ENCODE peak calls at places on chromosomes 1 and 21, in ten cellular contexts. One of them, this sample, is unnamed.

GRCh38 chr1:54996359-54996868 is 2.3 kb upstream of the BSND start:
- DNase-seq in stromal cell of bone marrow: peak; percentile 44
- DNase-seq in RWPE1: peak; percentile 90
- DNase-seq in activated T-cell treated with anti-CD3 and anti-CD28 coated beads, Interleukin-2, amount 50 U/mL, for 1 hour: peak; percentile 77
- DNase-seq in KG1: peak; percentile 29
- DNase-seq in activated CD4-positive, alpha-beta T cell treated with anti-CD3 and anti-CD28 coated beads for 24 hours: peak; percentile 77
- DNase-seq in posterior cingulate gyrus: peak; percentile 59
- DNase-seq in AML-193: peak; percentile 49
- DNase-seq in neural crest cell: peak; percentile 71
- DNase-seq in Right ventricle myocardium superior: peak; percentile 81
- DNase-seq in this sample: peak; percentile 64

GRCh38 chr1:85025940-85026339 is 22.4 kb downstream of the MCOLN3 start:
- DNase-seq in stromal cell of bone marrow: no peak
- DNase-seq in RWPE1: no peak
- DNase-seq in activated T-cell treated with anti-CD3 and anti-CD28 coated beads, Interleukin-2, amount 50 U/mL, for 1 hour: no peak
- DNase-seq in KG1: no peak
- DNase-seq in activated CD4-positive, alpha-beta T cell treated with anti-CD3 and anti-CD28 coated beads for 24 hours: no peak
- DNase-seq in posterior cingulate gyrus: no peak
- DNase-seq in AML-193: no peak
- DNase-seq in neural crest cell: no peak
- DNase-seq in Right ventricle myocardium superior: no peak
- DNase-seq in this sample: no peak

GRCh38 chr1:71587961-71588360 is 507.1 kb upstream of the ZRANB2 start:
- DNase-seq in stromal cell of bone marrow: peak; percentile 32
- DNase-seq in RWPE1: no peak
- DNase-seq in activated T-cell treated with anti-CD3 and anti-CD28 coated beads, Interleukin-2, amount 50 U/mL, for 1 hour: no peak
- DNase-seq in KG1: no peak
- DNase-seq in activated CD4-positive, alpha-beta T cell treated with anti-CD3 and anti-CD28 coated beads for 24 hours: no peak
- DNase-seq in posterior cingulate gyrus: no peak
- DNase-seq in AML-193: peak; percentile 35
- DNase-seq in neural crest cell: no peak
- DNase-seq in Right ventricle myocardium superior: no peak
- DNase-seq in this sample: no peak

GRCh38 chr1:67947114-67947513 is 103.3 kb downstream of the DIRAS3 start:
- DNase-seq in stromal cell of bone marrow: no peak
- DNase-seq in RWPE1: no peak
- DNase-seq in activated T-cell treated with anti-CD3 and anti-CD28 coated beads, Interleukin-2, amount 50 U/mL, for 1 hour: no peak
- DNase-seq in KG1: no peak
- DNase-seq in activated CD4-positive, alpha-beta T cell treated with anti-CD3 and anti-CD28 coated beads for 24 hours: no peak
- DNase-seq in posterior cingulate gyrus: no peak
- DNase-seq in AML-193: no peak
- DNase-seq in neural crest cell: no peak
- DNase-seq in Right ventricle myocardium superior: peak; percentile 58
- DNase-seq in this sample: no peak

GRCh38 chr1:151352001-151352718 is 5.1 kb upstream of the RFX5 start:
- DNase-seq in stromal cell of bone marrow: no peak
- DNase-seq in RWPE1: no peak
- DNase-seq in activated T-cell treated with anti-CD3 and anti-CD28 coated beads, Interleukin-2, amount 50 U/mL, for 1 hour: no peak
- DNase-seq in KG1: no peak
- DNase-seq in activated CD4-positive, alpha-beta T cell treated with anti-CD3 and anti-CD28 coated beads for 24 hours: no peak
- DNase-seq in posterior cingulate gyrus: no peak
- DNase-seq in AML-193: no peak
- DNase-seq in neural crest cell: no peak
- DNase-seq in Right ventricle myocardium superior: no peak
- DNase-seq in this sample: no peak

GRCh38 chr21:17139696-17140095 is 373.1 kb upstream of the CXADR start:
- DNase-seq in stromal cell of bone marrow: no peak
- DNase-seq in RWPE1: no peak
- DNase-seq in activated T-cell treated with anti-CD3 and anti-CD28 coated beads, Interleukin-2, amount 50 U/mL, for 1 hour: no peak
- DNase-seq in KG1: peak; percentile 4
- DNase-seq in activated CD4-positive, alpha-beta T cell treated with anti-CD3 and anti-CD28 coated beads for 24 hours: no peak
- DNase-seq in posterior cingulate gyrus: no peak
- DNase-seq in AML-193: no peak
- DNase-seq in neural crest cell: no peak
- DNase-seq in Right ventricle myocardium superior: no peak
- DNase-seq in this sample: no peak

GRCh38 chr1:21539933-21540332 is 30.7 kb downstream of the ALPL start:
- DNase-seq in stromal cell of bone marrow: no peak
- DNase-seq in RWPE1: peak; percentile 38
- DNase-seq in activated T-cell treated with anti-CD3 and anti-CD28 coated beads, Interleukin-2, amount 50 U/mL, for 1 hour: no peak
- DNase-seq in KG1: no peak
- DNase-seq in activated CD4-positive, alpha-beta T cell treated with anti-CD3 and anti-CD28 coated beads for 24 hours: peak; percentile 10
- DNase-seq in posterior cingulate gyrus: peak; percentile 22
- DNase-seq in AML-193: no peak
- DNase-seq in neural crest cell: peak; percentile 23
- DNase-seq in Right ventricle myocardium superior: peak; percentile 82
- DNase-seq in this sample: peak; percentile 74

GRCh38 chr21:44391345-44392091 is 38.1 kb downstream of the TRPM2 start:
- DNase-seq in stromal cell of bone marrow: no peak
- DNase-seq in RWPE1: no peak
- DNase-seq in activated T-cell treated with anti-CD3 and anti-CD28 coated beads, Interleukin-2, amount 50 U/mL, for 1 hour: no peak
- DNase-seq in KG1: no peak
- DNase-seq in activated CD4-positive, alpha-beta T cell treated with anti-CD3 and anti-CD28 coated beads for 24 hours: no peak
- DNase-seq in posterior cingulate gyrus: no peak
- DNase-seq in AML-193: no peak
- DNase-seq in neural crest cell: no peak
- DNase-seq in Right ventricle myocardium superior: peak; percentile 87
- DNase-seq in this sample: peak; percentile 64

GRCh38 chr1:17829579-17829978 is 74.4 kb downstream of the ACTL8 start:
- DNase-seq in stromal cell of bone marrow: no peak
- DNase-seq in RWPE1: no peak
- DNase-seq in activated T-cell treated with anti-CD3 and anti-CD28 coated beads, Interleukin-2, amount 50 U/mL, for 1 hour: no peak
- DNase-seq in KG1: no peak
- DNase-seq in activated CD4-positive, alpha-beta T cell treated with anti-CD3 and anti-CD28 coated beads for 24 hours: no peak
- DNase-seq in posterior cingulate gyrus: no peak
- DNase-seq in AML-193: no peak
- DNase-seq in neural crest cell: no peak
- DNase-seq in Right ventricle myocardium superior: peak; percentile 74
- DNase-seq in this sample: no peak

GRCh38 chr1:174535207-174535606 is 87.4 kb downstream of the GPR52 start:
- DNase-seq in stromal cell of bone marrow: no peak
- DNase-seq in RWPE1: no peak
- DNase-seq in activated T-cell treated with anti-CD3 and anti-CD28 coated beads, Interleukin-2, amount 50 U/mL, for 1 hour: no peak
- DNase-seq in KG1: no peak
- DNase-seq in activated CD4-positive, alpha-beta T cell treated with anti-CD3 and anti-CD28 coated beads for 24 hours: no peak
- DNase-seq in posterior cingulate gyrus: no peak
- DNase-seq in AML-193: no peak
- DNase-seq in neural crest cell: no peak
- DNase-seq in Right ventricle myocardium superior: no peak
- DNase-seq in this sample: no peak

GRCh38 chr21:46153259-46154154 is 1.9 kb downstream of the FTCD start:
- DNase-seq in stromal cell of bone marrow: no peak
- DNase-seq in RWPE1: no peak
- DNase-seq in activated T-cell treated with anti-CD3 and anti-CD28 coated beads, Interleukin-2, amount 50 U/mL, for 1 hour: peak; percentile 12
- DNase-seq in KG1: no peak
- DNase-seq in activated CD4-positive, alpha-beta T cell treated with anti-CD3 and anti-CD28 coated beads for 24 hours: peak; percentile 51
- DNase-seq in posterior cingulate gyrus: peak; percentile 70
- DNase-seq in AML-193: peak; percentile 5
- DNase-seq in neural crest cell: peak; percentile 75
- DNase-seq in Right ventricle myocardium superior: peak; percentile 76
- DNase-seq in this sample: peak; percentile 61

GRCh38 chr1:44059956-44060355 is 28.7 kb upstream of the SLC6A9 start:
- DNase-seq in stromal cell of bone marrow: no peak
- DNase-seq in RWPE1: no peak
- DNase-seq in activated T-cell treated with anti-CD3 and anti-CD28 coated beads, Interleukin-2, amount 50 U/mL, for 1 hour: no peak
- DNase-seq in KG1: no peak
- DNase-seq in activated CD4-positive, alpha-beta T cell treated with anti-CD3 and anti-CD28 coated beads for 24 hours: no peak
- DNase-seq in posterior cingulate gyrus: no peak
- DNase-seq in AML-193: no peak
- DNase-seq in neural crest cell: no peak
- DNase-seq in Right ventricle myocardium superior: no peak
- DNase-seq in this sample: no peak

GRCh38 chr1:246582301-246583055 is 16.2 kb downstream of the CNST start:
- DNase-seq in stromal cell of bone marrow: no peak
- DNase-seq in RWPE1: no peak
- DNase-seq in activated T-cell treated with anti-CD3 and anti-CD28 coated beads, Interleukin-2, amount 50 U/mL, for 1 hour: no peak
- DNase-seq in KG1: no peak
- DNase-seq in activated CD4-positive, alpha-beta T cell treated with anti-CD3 and anti-CD28 coated beads for 24 hours: no peak
- DNase-seq in posterior cingulate gyrus: no peak
- DNase-seq in AML-193: no peak
- DNase-seq in neural crest cell: no peak
- DNase-seq in Right ventricle myocardium superior: no peak
- DNase-seq in this sample: no peak

GRCh38 chr1:99970713-99971255 is 988 bp downstream of the SLC35A3 start:
- DNase-seq in stromal cell of bone marrow: no peak
- DNase-seq in RWPE1: peak; percentile 6
- DNase-seq in activated T-cell treated with anti-CD3 and anti-CD28 coated beads, Interleukin-2, amount 50 U/mL, for 1 hour: no peak
- DNase-seq in KG1: no peak
- DNase-seq in activated CD4-positive, alpha-beta T cell treated with anti-CD3 and anti-CD28 coated beads for 24 hours: no peak
- DNase-seq in posterior cingulate gyrus: no peak
- DNase-seq in AML-193: no peak
- DNase-seq in neural crest cell: no peak
- DNase-seq in Right ventricle myocardium superior: no peak
- DNase-seq in this sample: no peak

GRCh38 chr1:69569281-69569970 is 1.7 kb downstream of the LRRC7 start:
- DNase-seq in stromal cell of bone marrow: no peak
- DNase-seq in RWPE1: no peak
- DNase-seq in activated T-cell treated with anti-CD3 and anti-CD28 coated beads, Interleukin-2, amount 50 U/mL, for 1 hour: no peak
- DNase-seq in KG1: no peak
- DNase-seq in activated CD4-positive, alpha-beta T cell treated with anti-CD3 and anti-CD28 coated beads for 24 hours: no peak
- DNase-seq in posterior cingulate gyrus: no peak
- DNase-seq in AML-193: no peak
- DNase-seq in neural crest cell: peak; percentile 9
- DNase-seq in Right ventricle myocardium superior: no peak
- DNase-seq in this sample: no peak

GRCh38 chr1:200641175-200641489 is 20.6 kb upstream of the KIF14 start:
- DNase-seq in stromal cell of bone marrow: no peak
- DNase-seq in RWPE1: peak; percentile 68
- DNase-seq in activated T-cell treated with anti-CD3 and anti-CD28 coated beads, Interleukin-2, amount 50 U/mL, for 1 hour: no peak
- DNase-seq in KG1: no peak
- DNase-seq in activated CD4-positive, alpha-beta T cell treated with anti-CD3 and anti-CD28 coated beads for 24 hours: no peak
- DNase-seq in posterior cingulate gyrus: no peak
- DNase-seq in AML-193: no peak
- DNase-seq in neural crest cell: no peak
- DNase-seq in Right ventricle myocardium superior: no peak
- DNase-seq in this sample: no peak

GRCh38 chr1:31423418-31423947 is 10.5 kb downstream of the SERINC2 start:
- DNase-seq in stromal cell of bone marrow: no peak
- DNase-seq in RWPE1: no peak
- DNase-seq in activated T-cell treated with anti-CD3 and anti-CD28 coated beads, Interleukin-2, amount 50 U/mL, for 1 hour: no peak
- DNase-seq in KG1: no peak
- DNase-seq in activated CD4-positive, alpha-beta T cell treated with anti-CD3 and anti-CD28 coated beads for 24 hours: no peak
- DNase-seq in posterior cingulate gyrus: no peak
- DNase-seq in AML-193: no peak
- DNase-seq in neural crest cell: no peak
- DNase-seq in Right ventricle myocardium superior: no peak
- DNase-seq in this sample: no peak

GRCh38 chr1:162892916-162893714 is 32.1 kb upstream of the CCDC190 start:
- DNase-seq in stromal cell of bone marrow: no peak
- DNase-seq in RWPE1: no peak
- DNase-seq in activated T-cell treated with anti-CD3 and anti-CD28 coated beads, Interleukin-2, amount 50 U/mL, for 1 hour: no peak
- DNase-seq in KG1: no peak
- DNase-seq in activated CD4-positive, alpha-beta T cell treated with anti-CD3 and anti-CD28 coated beads for 24 hours: no peak
- DNase-seq in posterior cingulate gyrus: no peak
- DNase-seq in AML-193: peak; percentile 84
- DNase-seq in neural crest cell: no peak
- DNase-seq in Right ventricle myocardium superior: no peak
- DNase-seq in this sample: no peak

GRCh38 chr1:22585471-22585870 is 22.2 kb downstream of the EPHA8 start:
- DNase-seq in stromal cell of bone marrow: no peak
- DNase-seq in RWPE1: no peak
- DNase-seq in activated T-cell treated with anti-CD3 and anti-CD28 coated beads, Interleukin-2, amount 50 U/mL, for 1 hour: no peak
- DNase-seq in KG1: no peak
- DNase-seq in activated CD4-positive, alpha-beta T cell treated with anti-CD3 and anti-CD28 coated beads for 24 hours: no peak
- DNase-seq in posterior cingulate gyrus: no peak
- DNase-seq in AML-193: no peak
- DNase-seq in neural crest cell: no peak
- DNase-seq in Right ventricle myocardium superior: no peak
- DNase-seq in this sample: no peak

GRCh38 chr1:40308036-40308727 is 8.9 kb downstream of the COL9A2 start:
- DNase-seq in stromal cell of bone marrow: no peak
- DNase-seq in RWPE1: no peak
- DNase-seq in activated T-cell treated with anti-CD3 and anti-CD28 coated beads, Interleukin-2, amount 50 U/mL, for 1 hour: no peak
- DNase-seq in KG1: no peak
- DNase-seq in activated CD4-positive, alpha-beta T cell treated with anti-CD3 and anti-CD28 coated beads for 24 hours: no peak
- DNase-seq in posterior cingulate gyrus: peak; percentile 60
- DNase-seq in AML-193: no peak
- DNase-seq in neural crest cell: no peak
- DNase-seq in Right ventricle myocardium superior: peak; percentile 61
- DNase-seq in this sample: no peak

GRCh38 chr1:233172201-233172600 is 123.3 kb downstream of the PCNX2 start:
- DNase-seq in stromal cell of bone marrow: no peak
- DNase-seq in RWPE1: no peak
- DNase-seq in activated T-cell treated with anti-CD3 and anti-CD28 coated beads, Interleukin-2, amount 50 U/mL, for 1 hour: no peak
- DNase-seq in KG1: no peak
- DNase-seq in activated CD4-positive, alpha-beta T cell treated with anti-CD3 and anti-CD28 coated beads for 24 hours: no peak
- DNase-seq in posterior cingulate gyrus: no peak
- DNase-seq in AML-193: peak; percentile 79
- DNase-seq in neural crest cell: no peak
- DNase-seq in Right ventricle myocardium superior: no peak
- DNase-seq in this sample: no peak

GRCh38 chr1:8302181-8302681 is 15.7 kb upstream of the SLC45A1 start:
- DNase-seq in stromal cell of bone marrow: no peak
- DNase-seq in RWPE1: no peak
- DNase-seq in activated T-cell treated with anti-CD3 and anti-CD28 coated beads, Interleukin-2, amount 50 U/mL, for 1 hour: no peak
- DNase-seq in KG1: no peak
- DNase-seq in activated CD4-positive, alpha-beta T cell treated with anti-CD3 and anti-CD28 coated beads for 24 hours: no peak
- DNase-seq in posterior cingulate gyrus: no peak
- DNase-seq in AML-193: no peak
- DNase-seq in neural crest cell: no peak
- DNase-seq in Right ventricle myocardium superior: no peak
- DNase-seq in this sample: no peak

This sample was measured in right atrium auricular region.